ENCODE peak calls at places on chromosomes 4 and X, in five cellular contexts. F is HepG2, P is H1, N is GM12878, G is K562. R is an unnamed sample.

GRCh38 chr4:73740353-73740778 is at the start of gene CXCL8:
- DNase-seq in P (no peak), F (peak; percentile 53), N (no peak), G (no peak), R (peak; percentile 76)

GRCh38 chr4:150283689-150284088 is 205.4 kb downstream of the DCLK2 start:
- DNase-seq in P (no peak), N (no peak), F (no peak), G (no peak), R (no peak)

GRCh38 chr4:185700048-185700447 is 111.9 kb downstream of the SORBS2 start:
- DNase-seq in G (no peak), N (no peak), P (no peak), F (no peak), R (no peak)

GRCh38 chr4:38782452-38783108 is at the start of gene TLR10:
- DNase-seq in F (peak; percentile 20), G (peak; percentile 39), P (no peak), N (peak; percentile 82), R (peak; percentile 34)

GRCh38 chr4:9940041-9940440 is 81.3 kb downstream of the SLC2A9 start:
- DNase-seq in G (no peak), P (no peak), N (no peak), F (no peak), R (no peak)

GRCh38 chrX:47613082-47613481 is 6.6 kb downstream of the SYN1 start:
- DNase-seq in N (no peak), F (no peak), P (no peak), G (no peak), R (no peak)

GRCh38 chrX:69016220-69016941 is 148.9 kb downstream of the PJA1 start:
- DNase-seq in P (peak; percentile 33), N (no peak), F (no peak), G (no peak), R (no peak)

GRCh38 chr4:73869130-73870055 is at the start of gene CXCL1:
- DNase-seq in N (no peak), G (peak; percentile 37), P (peak; percentile 70), F (no peak), R (no peak)

GRCh38 chrX:105190252-105190853 is 30.1 kb downstream of the TEX13A start:
- DNase-seq in F (no peak), G (peak; percentile 10), N (no peak), P (peak; percentile 50), R (no peak)

GRCh38 chrX:46574337-46574940 is 874 bp downstream of the CHST7 start:
- DNase-seq in P (peak; percentile 58), N (no peak), G (no peak), F (peak; percentile 12), R (no peak)

GRCh38 chr4:68326146-68326545 is 23.7 kb downstream of the YTHDC1 start:
- DNase-seq in F (no peak), N (no peak), G (no peak), P (no peak), R (no peak)

GRCh38 chrX:373641-374471 is 12.9 kb downstream of the PPP2R3B start:
- DNase-seq in P (peak; percentile 85), G (no peak), F (peak; percentile 27), N (no peak), R (no peak)

GRCh38 chr4:47784222-47784621 is 53.6 kb downstream of the CORIN start:
- DNase-seq in P (no peak), G (no peak), F (no peak), N (no peak), R (no peak)

GRCh38 chrX:105745863-105746262 is 76.5 kb upstream of the NRK start:
- DNase-seq in P (no peak), F (no peak), N (no peak), G (no peak), R (no peak)

GRCh38 chr4:53558981-53559620 is 32.2 kb downstream of the LNX1 start:
- DNase-seq in G (no peak), P (no peak), F (no peak), N (no peak), R (no peak)

GRCh38 chr4:162959056-162959455 is 207.6 kb downstream of the NAF1 start:
- DNase-seq in G (no peak), F (no peak), P (peak; percentile 46), N (peak; percentile 1), R (peak; percentile 10)

GRCh38 chrX:120304241-120304640 is 7.0 kb downstream of the TMEM255A start:
- DNase-seq in F (no peak), N (no peak), G (no peak), P (no peak), R (no peak)

GRCh38 chr4:140851032-140851636 is 94.9 kb upstream of the TBC1D9 start:
- DNase-seq in N (peak; percentile 33), P (peak; percentile 56), F (peak; percentile 53), G (peak; percentile 67), R (peak; percentile 65)

GRCh38 chr4:67700119-67700873 is 659 bp downstream of the UBA6 start:
- DNase-seq in F (no peak), N (no peak), P (no peak), G (no peak), R (no peak)

GRCh38 chr4:15034071-15034764 is 31.9 kb downstream of the CPEB2 start:
- DNase-seq in F (no peak), G (no peak), P (no peak), N (no peak), R (no peak)

GRCh38 chr4:69093681-69094080 is 2.6 kb upstream of the UGT2B7 start:
- DNase-seq in N (no peak), G (no peak), F (no peak), P (no peak), R (no peak)

GRCh38 chr4:90317785-90318184 is 190.6 kb downstream of the CCSER1 start:
- DNase-seq in N (no peak), F (no peak), P (no peak), G (no peak), R (peak; percentile 86)

GRCh38 chr4:86762649-86763048 is 86.5 kb downstream of the SLC10A6 start:
- DNase-seq in N (no peak), P (no peak), F (no peak), G (no peak), R (no peak)

GRCh38 chrX:110853610-110854009 is 58.0 kb upstream of the CHRDL1 start:
- DNase-seq in P (no peak), F (no peak), N (no peak), G (no peak), R (no peak)

GRCh38 chrX:51608071-51608470 is 10.6 kb downstream of the CENPVL3 start:
- DNase-seq in N (no peak), F (no peak), P (no peak), G (no peak), R (no peak)

GRCh38 chrX:103716967-103717366 is 6.3 kb downstream of the TMEM31 start:
- DNase-seq in P (no peak), F (no peak), N (no peak), G (no peak), R (no peak)

GRCh38 chrX:119234931-119235555 is 1.0 kb upstream of the PGRMC1 start:
- DNase-seq in G (no peak), P (no peak), F (no peak), N (no peak), R (no peak)

GRCh38 chr4:59102311-59102710 is 1992.1 kb upstream of the IGFBP7 start:
- DNase-seq in N (no peak), G (no peak), P (no peak), F (no peak), R (no peak)

GRCh38 chr4:25484243-25484721 is 107.2 kb downstream of the ANAPC4 start:
- DNase-seq in P (no peak), F (no peak), N (peak; percentile 5), G (no peak), R (no peak)

GRCh38 chr4:25486171-25486570 is 109.1 kb downstream of the ANAPC4 start:
- DNase-seq in F (peak; percentile 15), N (no peak), G (no peak), P (no peak), R (no peak)

GRCh38 chr4:25485104-25485503 is 108.0 kb downstream of the ANAPC4 start:
- DNase-seq in F (no peak), N (no peak), P (no peak), G (no peak), R (no peak)

GRCh38 chr4:25477251-25477650 is 100.2 kb downstream of the ANAPC4 start:
- DNase-seq in P (no peak), G (no peak), N (no peak), F (no peak), R (no peak)

DNA sequence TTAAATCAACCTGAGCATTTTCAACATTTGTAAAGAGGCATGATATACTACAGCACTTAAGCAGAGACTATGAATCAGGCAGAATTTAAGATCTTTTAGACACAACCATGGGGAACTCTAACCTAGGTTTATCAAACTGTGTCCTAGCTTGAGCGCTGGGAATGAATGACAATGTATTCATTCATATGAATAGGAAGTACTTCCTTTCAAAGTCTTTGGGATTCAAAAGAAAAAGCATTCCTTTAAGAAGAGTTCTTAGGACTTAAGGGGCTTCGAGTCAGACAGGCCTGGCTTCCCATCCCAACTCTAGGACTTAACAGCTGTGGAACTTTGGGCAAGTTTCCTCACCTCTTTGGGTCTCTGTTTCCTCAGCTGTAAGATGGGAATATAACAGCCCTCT is 104.6 kb downstream of the ANAPC4 start:
- DNase-seq in N (no peak), P (no peak), F (no peak), G (no peak), R (no peak)
- TF ChIP-seq SP1 in N (no peak), P (no peak), F (no peak), G (no peak), R (no peak)

DNA sequence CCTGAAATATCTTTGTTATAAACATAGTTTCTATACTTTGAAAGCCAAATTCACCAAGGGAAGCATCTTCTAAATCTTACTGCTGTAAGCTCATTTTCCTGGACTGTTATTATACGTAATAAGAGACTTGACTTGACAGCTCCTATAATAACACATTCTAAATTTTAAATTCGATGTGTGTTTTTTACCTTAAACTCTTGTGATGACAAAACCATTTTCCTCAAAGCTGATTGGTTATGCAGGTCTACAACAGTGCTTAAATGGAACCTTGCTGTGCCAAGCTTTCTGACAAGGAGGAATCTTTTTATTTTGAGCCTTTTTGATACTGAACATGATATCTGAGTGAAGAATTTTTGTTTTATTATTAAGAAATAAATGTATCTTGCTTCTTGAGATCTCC is at the start of gene ENAM:
- DNase-seq in P (no peak), F (no peak), G (no peak), N (no peak), R (no peak)
- H2AFZ ChIP-seq in P (no peak within 1 kb of the TSS), F (no peak within 1 kb of the TSS), G (peak within 1 kb of the TSS; percentile 45), N (no peak within 1 kb of the TSS), R (peak within 1 kb of the TSS; percentile 50)

DNA sequence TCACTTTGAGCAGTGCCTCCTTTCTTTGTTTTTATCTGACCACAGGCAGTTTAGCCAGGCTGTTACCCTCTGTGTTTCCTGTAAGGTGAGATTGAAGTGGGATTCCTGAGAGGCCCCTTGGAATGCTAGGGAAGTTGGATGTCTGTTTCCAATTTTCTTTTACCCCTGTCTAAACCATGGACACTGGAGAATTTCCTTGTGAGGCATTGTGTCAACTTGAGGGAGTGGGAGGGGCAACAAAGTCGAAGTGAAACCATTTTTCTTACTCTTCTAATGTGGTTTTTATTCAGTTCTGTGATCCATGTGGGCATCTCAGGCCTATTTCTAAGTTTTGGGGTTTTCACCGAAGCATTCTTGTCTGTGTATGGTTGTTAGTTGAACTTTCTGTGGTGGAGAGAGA is 296.1 kb upstream of the UGT8 start:
- DNase-seq in G (no peak), F (no peak), N (no peak), P (no peak), R (no peak)
- TF ChIP-seq SP1 in G (no peak), F (no peak), N (no peak), P (no peak), R (no peak)

DNA sequence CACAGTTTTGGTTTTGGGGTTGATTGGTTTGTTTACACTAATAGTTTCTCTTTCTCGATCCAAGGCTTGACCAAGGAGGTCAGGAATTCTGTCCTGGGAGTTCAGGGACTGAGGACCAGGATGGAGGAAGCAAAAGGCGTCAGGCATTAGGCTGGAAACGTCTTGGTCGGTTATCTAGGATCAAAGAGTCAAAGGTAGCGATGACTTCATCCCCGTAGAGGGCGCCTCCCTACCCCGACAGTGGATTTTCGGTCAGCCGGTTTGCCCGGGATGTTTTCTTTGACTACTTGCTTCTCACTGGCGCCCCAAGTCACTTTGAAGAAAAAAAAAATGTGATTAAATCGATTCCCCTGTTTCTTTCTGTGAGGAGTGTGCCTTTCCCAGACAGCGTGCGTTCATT is 985 bp upstream of the FHDC1 start:
- DNase-seq in P (no peak), F (no peak), G (peak; percentile 68), N (no peak), R (peak; percentile 16)
- H2AFZ ChIP-seq in P (no peak overlapping the region), F (no peak overlapping the region), G (no peak overlapping the region), N (no peak overlapping the region), R (peak overlapping the region; percentile 42)